ENCODE peak calls at places on chromosome 9, in four cellular contexts. One of them, this sample, is unnamed.

GRCh38 chr9:133993635-133994253 is 1.6 kb upstream of the VAV2 start:
- DNase-seq in upper lobe of right lung: no peak
- DNase-seq in colonic mucosa: no peak
- DNase-seq in NB4: no peak
- DNase-seq in this sample: no peak

GRCh38 chr9:99039388-99040182 is 65.3 kb upstream of the TGFBR1 start:
- DNase-seq in upper lobe of right lung: no peak
- DNase-seq in colonic mucosa: no peak
- DNase-seq in NB4: peak; percentile 62
- DNase-seq in this sample: no peak

GRCh38 chr9:4821133-4821532 is 28.4 kb downstream of the RCL1 start:
- DNase-seq in upper lobe of right lung: no peak
- DNase-seq in colonic mucosa: no peak
- DNase-seq in NB4: no peak
- DNase-seq in this sample: no peak

GRCh38 chr9:70607329-70607728 is 192.9 kb upstream of the KLF9 start:
- DNase-seq in upper lobe of right lung: no peak
- DNase-seq in colonic mucosa: no peak
- DNase-seq in NB4: no peak
- DNase-seq in this sample: no peak

GRCh38 chr9:104997536-104997935 is 69.6 kb upstream of the ABCA1 start:
- DNase-seq in upper lobe of right lung: no peak
- DNase-seq in colonic mucosa: no peak
- DNase-seq in NB4: no peak
- DNase-seq in this sample: no peak

GRCh38 chr9:108478871-108479332 is 376.9 kb downstream of the ACTL7B start:
- DNase-seq in upper lobe of right lung: no peak
- DNase-seq in colonic mucosa: no peak
- DNase-seq in NB4: peak; percentile 13
- DNase-seq in this sample: peak; percentile 58

GRCh38 chr9:6708732-6709131 is 49.0 kb upstream of the KDM4C start:
- DNase-seq in upper lobe of right lung: no peak
- DNase-seq in colonic mucosa: no peak
- DNase-seq in NB4: peak; percentile 51
- DNase-seq in this sample: no peak

GRCh38 chr9:130423272-130423671 is 21.5 kb upstream of the ASS1 start:
- DNase-seq in upper lobe of right lung: no peak
- DNase-seq in colonic mucosa: no peak
- DNase-seq in NB4: no peak
- DNase-seq in this sample: no peak

GRCh38 chr9:106019017-106019692 is 324.8 kb downstream of the TMEM38B start:
- DNase-seq in upper lobe of right lung: no peak
- DNase-seq in colonic mucosa: no peak
- DNase-seq in NB4: no peak
- DNase-seq in this sample: no peak

GRCh38 chr9:122124528-122124927 is 31.4 kb upstream of the TTLL11 start:
- DNase-seq in upper lobe of right lung: no peak
- DNase-seq in colonic mucosa: no peak
- DNase-seq in NB4: no peak
- DNase-seq in this sample: no peak

GRCh38 chr9:34664281-34665108 is 2.0 kb upstream of the CCL27 start:
- DNase-seq in upper lobe of right lung: peak; percentile 84
- DNase-seq in colonic mucosa: peak; percentile 91
- DNase-seq in NB4: peak; percentile 91
- DNase-seq in this sample: peak; percentile 54

GRCh38 chr9:85510830-85511504 is 230.8 kb downstream of the AGTPBP1 start:
- DNase-seq in upper lobe of right lung: no peak
- DNase-seq in colonic mucosa: no peak
- DNase-seq in NB4: no peak
- DNase-seq in this sample: no peak

GRCh38 chr9:85515021-85515420 is 226.7 kb downstream of the AGTPBP1 start:
- DNase-seq in upper lobe of right lung: no peak
- DNase-seq in colonic mucosa: no peak
- DNase-seq in NB4: no peak
- DNase-seq in this sample: no peak

GRCh38 chr9:85511746-85512145 is 230.0 kb downstream of the AGTPBP1 start:
- DNase-seq in upper lobe of right lung: no peak
- DNase-seq in colonic mucosa: no peak
- DNase-seq in NB4: no peak
- DNase-seq in this sample: no peak

GRCh38 chr9:85516976-85517637 is 224.6 kb downstream of the AGTPBP1 start:
- DNase-seq in upper lobe of right lung: no peak
- DNase-seq in colonic mucosa: no peak
- DNase-seq in NB4: no peak
- DNase-seq in this sample: no peak

DNA sequence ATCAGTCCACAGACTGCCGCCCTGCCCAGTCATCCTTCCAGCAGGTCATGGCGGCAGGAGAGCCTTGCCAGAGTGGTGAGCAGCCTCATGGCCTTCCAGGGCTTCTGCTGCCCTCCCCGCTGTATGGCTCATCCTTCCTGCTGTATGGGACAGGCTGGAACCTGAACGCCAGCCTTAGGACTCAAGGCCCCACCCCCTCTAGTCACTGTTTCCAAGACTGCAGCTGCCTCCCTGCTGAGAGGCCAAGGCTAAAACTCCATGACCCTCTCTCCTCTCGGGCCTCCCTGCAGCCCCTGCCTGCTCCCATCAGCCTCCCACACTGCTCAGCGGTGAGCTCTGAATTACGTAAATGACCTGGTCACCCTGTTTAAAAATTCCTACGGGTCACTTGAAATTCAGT is 227.5 kb downstream of the AGTPBP1 start:
- DNase-seq in upper lobe of right lung: no peak
- DNase-seq in colonic mucosa: no peak
- DNase-seq in NB4: no peak
- DNase-seq in this sample: no peak
- H3K4me3 ChIP-seq in upper lobe of right lung: no peak overlapping the region
- H3K4me3 ChIP-seq in colonic mucosa: no peak overlapping the region
- H3K4me3 ChIP-seq in NB4: no peak overlapping the region
- H3K4me3 ChIP-seq in this sample: no peak overlapping the region

GRCh38 chr9:137217276-137218211 is 4.5 kb downstream of the RNF208 start:
- DNase-seq in upper lobe of right lung: peak; percentile 89
- DNase-seq in colonic mucosa: peak; percentile 94
- DNase-seq in NB4: no peak
- DNase-seq in this sample: no peak
- TF ChIP-seq CTCF in upper lobe of right lung: no peak
- TF ChIP-seq CTCF in colonic mucosa: no peak
- TF ChIP-seq CTCF in NB4: no peak
- TF ChIP-seq CTCF in this sample: no peak

GRCh38 chr9:969310-969692 is 7.2 kb upstream of the DMRT3 start:
- DNase-seq in upper lobe of right lung: no peak
- DNase-seq in colonic mucosa: no peak
- DNase-seq in NB4: no peak
- DNase-seq in this sample: no peak
- H3K4me3 ChIP-seq in upper lobe of right lung: no peak overlapping the region
- H3K4me3 ChIP-seq in colonic mucosa: no peak overlapping the region
- H3K4me3 ChIP-seq in NB4: no peak overlapping the region
- H3K4me3 ChIP-seq in this sample: no peak overlapping the region

GRCh38 chr9:88533951-88534455 is 975 bp upstream of the NXNL2 start:
- DNase-seq in upper lobe of right lung: peak; percentile 73
- DNase-seq in colonic mucosa: peak; percentile 42
- DNase-seq in NB4: peak; percentile 75
- DNase-seq in this sample: no peak
- TF ChIP-seq CTCF in upper lobe of right lung: no peak
- TF ChIP-seq CTCF in colonic mucosa: no peak
- TF ChIP-seq CTCF in NB4: no peak
- TF ChIP-seq CTCF in this sample: no peak

GRCh38 chr9:20316372-20316771 is 305.9 kb downstream of the MLLT3 start:
- DNase-seq in upper lobe of right lung: no peak
- DNase-seq in colonic mucosa: no peak
- DNase-seq in NB4: no peak
- DNase-seq in this sample: no peak
- H3K4me3 ChIP-seq in upper lobe of right lung: no peak overlapping the region
- H3K4me3 ChIP-seq in colonic mucosa: no peak overlapping the region
- H3K4me3 ChIP-seq in NB4: no peak overlapping the region
- H3K4me3 ChIP-seq in this sample: no peak overlapping the region

GRCh38 chr9:81002920-81003319 is 686.4 kb downstream of the TLE1 start:
- DNase-seq in upper lobe of right lung: no peak
- DNase-seq in colonic mucosa: no peak
- DNase-seq in NB4: no peak
- DNase-seq in this sample: no peak

GRCh38 chr9:81002242-81002641 is 687.1 kb downstream of the TLE1 start:
- DNase-seq in upper lobe of right lung: no peak
- DNase-seq in colonic mucosa: no peak
- DNase-seq in NB4: no peak
- DNase-seq in this sample: no peak
- TF ChIP-seq CTCF in upper lobe of right lung: no peak
- TF ChIP-seq CTCF in colonic mucosa: no peak
- TF ChIP-seq CTCF in NB4: no peak
- TF ChIP-seq CTCF in this sample: no peak

GRCh38 chr9:647522-647921 is 194.0 kb upstream of the DMRT1 start:
- DNase-seq in upper lobe of right lung: no peak
- DNase-seq in colonic mucosa: no peak
- DNase-seq in NB4: no peak
- DNase-seq in this sample: no peak

GRCh38 chr9:650362-650761 is 191.1 kb upstream of the DMRT1 start:
- DNase-seq in upper lobe of right lung: no peak
- DNase-seq in colonic mucosa: no peak
- DNase-seq in NB4: peak; percentile 96
- DNase-seq in this sample: no peak

GRCh38 chr9:652896-653295 is 188.6 kb upstream of the DMRT1 start:
- DNase-seq in upper lobe of right lung: no peak
- DNase-seq in colonic mucosa: peak; percentile 25
- DNase-seq in NB4: peak; percentile 83
- DNase-seq in this sample: no peak

GRCh38 chr9:651372-651771 is 190.1 kb upstream of the DMRT1 start:
- DNase-seq in upper lobe of right lung: no peak
- DNase-seq in colonic mucosa: no peak
- DNase-seq in NB4: no peak
- DNase-seq in this sample: no peak

DNA sequence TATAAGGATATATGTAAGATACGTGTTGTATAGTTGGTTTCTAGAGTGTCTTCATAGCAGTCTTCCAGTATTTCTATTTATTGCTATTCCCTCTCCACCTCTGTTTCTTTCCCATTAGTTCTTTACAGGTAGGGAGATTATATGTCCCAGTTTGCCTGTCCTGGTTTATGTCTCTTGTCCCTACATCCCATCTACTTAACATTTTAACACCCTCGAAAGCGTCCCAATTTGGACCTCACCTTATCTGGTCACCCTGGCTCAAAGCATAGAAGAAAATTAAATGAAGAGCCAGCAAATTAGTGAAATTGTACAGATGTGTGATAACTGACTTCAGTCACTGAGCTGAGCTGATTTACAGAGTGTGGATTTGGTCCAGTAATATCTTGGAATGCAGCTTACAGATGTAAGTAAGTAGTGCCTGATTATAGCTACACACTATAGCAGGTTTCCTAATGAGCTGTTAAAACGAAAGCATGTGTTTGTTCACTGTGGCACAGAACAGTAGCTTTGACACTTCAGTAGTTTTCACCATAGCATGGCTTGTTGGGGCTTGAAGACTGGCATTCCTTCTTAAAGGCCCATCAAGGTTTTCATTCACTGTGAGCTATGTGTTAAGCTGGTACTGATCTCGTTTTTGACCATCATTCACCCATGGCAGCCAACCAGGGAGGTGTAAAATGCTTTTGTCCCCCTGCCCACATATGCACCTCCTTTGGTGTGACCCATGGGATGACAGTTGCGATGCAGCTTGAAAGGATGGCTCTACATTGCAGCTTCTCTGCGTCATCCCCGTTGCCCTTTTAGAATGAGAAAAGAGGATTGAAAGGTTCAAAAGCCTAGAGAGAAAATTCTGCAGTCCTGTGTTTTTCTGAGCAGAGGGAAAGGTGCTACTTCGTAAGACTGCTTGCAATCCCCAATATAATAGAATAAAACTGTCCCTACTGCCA is 192.1 kb upstream of the DMRT1 start:
- DNase-seq in upper lobe of right lung: no peak
- DNase-seq in colonic mucosa: no peak
- DNase-seq in NB4: no peak
- DNase-seq in this sample: no peak
- H3K4me3 ChIP-seq in upper lobe of right lung: no peak overlapping the region
- H3K4me3 ChIP-seq in colonic mucosa: no peak overlapping the region
- H3K4me3 ChIP-seq in NB4: peak overlapping the region; percentile 55
- H3K4me3 ChIP-seq in this sample: no peak overlapping the region

This sample was measured in HFF-Myc.